ENCODE peak calls at places on chromosomes 16 and 17, in seven cellular contexts. J is fibroblast of lung; Q is GM23338; D is effector memory CD4-positive, alpha-beta T cell; X is left lung; Z is endodermal cell; N is BJ. V is an unnamed sample.

GRCh38 chr17:83186226-83186625 is 106.8 kb downstream of the METRNL start:
- DNase-seq in Z (peak; percentile 66), X (peak; percentile 32), N (no peak), Q (no peak), D (no peak), J (no peak), V (no peak)

GRCh38 chr16:66274335-66275110 is 92.0 kb upstream of the CDH5 start:
- DNase-seq in Q (no peak), N (no peak), D (no peak), J (peak; percentile 36), Z (peak; percentile 46), X (no peak), V (no peak)

GRCh38 chr17:70654706-70655105 is 485.4 kb downstream of the KCNJ2 start:
- DNase-seq in Z (no peak), J (no peak), N (no peak), X (no peak), D (no peak), Q (no peak), V (no peak)

GRCh38 chr17:42674755-42675347 is 1.9 kb downstream of the PLEKHH3 start:
- DNase-seq in N (no peak), J (no peak), Q (peak; percentile 83), X (no peak), D (no peak), Z (peak; percentile 93), V (no peak)

GRCh38 chr17:36728030-36728991 is 126.9 kb downstream of the MRM1 start:
- DNase-seq in X (no peak), D (no peak), Z (peak; percentile 75), Q (no peak), J (no peak), N (no peak), V (no peak)

GRCh38 chr17:76527430-76528111 is 9.9 kb downstream of the CYGB start:
- DNase-seq in D (peak; percentile 12), Q (peak; percentile 85), Z (peak; percentile 94), X (peak; percentile 59), N (no peak), J (peak; percentile 89), V (peak; percentile 83)

GRCh38 chr16:74271879-74272278 is 24.7 kb upstream of the PSMD7 start:
- DNase-seq in Z (no peak), Q (no peak), N (no peak), X (no peak), D (no peak), J (no peak), V (no peak)

GRCh38 chr16:75024591-75024990 is 25.8 kb downstream of the ZNRF1 start:
- DNase-seq in Q (no peak), X (no peak), J (no peak), D (no peak), Z (no peak), N (no peak), V (no peak)

GRCh38 chr16:66290431-66290830 is 76.1 kb upstream of the CDH5 start:
- DNase-seq in J (no peak), X (no peak), Q (no peak), Z (peak; percentile 30), N (no peak), D (no peak), V (no peak)

GRCh38 chr17:39244600-39245570 is 19.1 kb upstream of the STAC2 start:
- DNase-seq in D (peak; percentile 65), N (no peak), Z (peak; percentile 100), X (peak; percentile 80), Q (peak; percentile 99), J (peak; percentile 64), V (peak; percentile 42)

GRCh38 chr17:34584805-34585416 is 5.5 kb downstream of the TMEM132E start:
- DNase-seq in Z (no peak), D (no peak), N (no peak), J (peak; percentile 14), Q (peak; percentile 48), X (no peak), V (peak; percentile 4)

GRCh38 chr16:68469728-68470460 is 21.6 kb upstream of the SMPD3 start:
- DNase-seq in J (no peak), X (no peak), Z (no peak), N (no peak), D (no peak), Q (no peak), V (no peak)

GRCh38 chr17:68576811-68577551 is 24.2 kb downstream of the FAM20A start:
- DNase-seq in J (no peak), Q (no peak), Z (peak; percentile 68), X (no peak), N (peak; percentile 34), D (no peak), V (no peak)

GRCh38 chr16:89035698-89036570 is 57.7 kb upstream of the ACSF3 start:
- DNase-seq in Z (no peak), N (no peak), Q (no peak), J (no peak), D (no peak), X (no peak), V (no peak)

GRCh38 chr17:36459601-36460000 is 26.9 kb upstream of the ZNHIT3 start:
- DNase-seq in Q (no peak), Z (peak; percentile 46), N (no peak), D (no peak), X (no peak), J (no peak), V (no peak)

GRCh38 chr17:15954222-15954621 is 9.3 kb downstream of the ADORA2B start:
- DNase-seq in N (peak; percentile 51), D (no peak), Z (no peak), Q (no peak), J (peak; percentile 90), X (no peak), V (peak; percentile 86)

GRCh38 chr16:78310990-78311561 is 211.6 kb downstream of the WWOX start:
- DNase-seq in J (peak; percentile 61), X (no peak), Z (peak; percentile 71), D (no peak), Q (peak; percentile 71), N (no peak), V (peak; percentile 52)

GRCh38 chr16:2027024-2028010 is 615 bp downstream of the NHERF2 start:
- DNase-seq in D (no peak), Z (no peak), N (no peak), J (peak; percentile 64), Q (no peak), X (no peak), V (peak; percentile 34)

GRCh38 chr16:68995011-68995504 is 110.4 kb upstream of the HAS3 start:
- DNase-seq in X (no peak), N (no peak), J (peak; percentile 64), D (no peak), Q (peak; percentile 85), Z (peak; percentile 61), V (peak; percentile 48)

GRCh38 chr17:78427140-78427539 is 48.7 kb downstream of the PGS1 start:
- DNase-seq in J (no peak), D (no peak), Q (no peak), X (no peak), N (no peak), Z (no peak), V (no peak)

GRCh38 chr17:78422872-78423588 is 44.6 kb downstream of the PGS1 start:
- DNase-seq in D (no peak), X (no peak), N (no peak), Q (no peak), J (no peak), Z (no peak), V (no peak)

GRCh38 chr17:78423961-78424747 is 45.7 kb downstream of the PGS1 start:
- DNase-seq in Q (no peak), J (no peak), D (no peak), X (no peak), Z (no peak), N (no peak), V (no peak)

GRCh38 chr17:78426293-78426879 is 47.9 kb downstream of the PGS1 start:
- DNase-seq in N (no peak), Q (no peak), D (no peak), Z (no peak), J (no peak), X (no peak), V (no peak)

DNA sequence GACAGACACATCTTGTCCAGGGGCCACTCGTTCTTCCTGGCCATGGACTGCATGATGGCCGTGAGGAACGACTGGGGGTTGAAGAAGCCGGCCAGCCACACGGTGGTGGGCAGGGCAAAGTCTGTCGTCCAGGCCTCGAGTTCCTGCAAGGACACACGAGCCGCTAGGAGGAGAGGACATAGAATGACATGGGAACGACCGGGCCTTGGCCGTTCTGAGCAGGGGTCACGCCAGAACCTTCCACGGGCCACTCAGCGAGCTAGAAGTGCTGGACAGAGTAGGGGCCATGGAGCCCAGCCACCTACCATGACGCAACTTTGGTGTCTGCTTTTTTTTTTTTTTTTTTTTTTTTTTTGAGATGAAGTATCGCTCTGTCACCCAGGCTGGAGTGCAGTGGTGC is 47.0 kb downstream of the PGS1 start:
- DNase-seq in Z (no peak), J (no peak), D (no peak), Q (no peak), N (no peak), X (peak; percentile 70), V (no peak)
- H3K36me3 ChIP-seq in Z (peaks cover 50% of the 10 kb centered on the region), J (peaks cover 29% of the 10 kb centered on the region), D (peaks cover 72% of the 10 kb centered on the region), Q (peaks cover 10% of the 10 kb centered on the region), N (peaks cover 38% of the 10 kb centered on the region), X (peaks cover 100% of the 10 kb centered on the region), V (peaks cover 11% of the 10 kb centered on the region)

GRCh38 chr16:15811778-15812750 is 44.8 kb downstream of the MYH11 start:
- DNase-seq in Q (peak; percentile 6), Z (peak; percentile 66), X (no peak), D (no peak), N (peak; percentile 98), J (peak; percentile 94), V (peak; percentile 93)
- H3K4me3 ChIP-seq in Q (no peak overlapping the region), Z (no peak overlapping the region), X (no peak overlapping the region), D (no peak overlapping the region), N (no peak overlapping the region), J (no peak overlapping the region), V (no peak overlapping the region)

GRCh38 chr17:50102164-50102991 is 7.2 kb downstream of the PDK2 start:
- DNase-seq in Z (no peak), D (no peak), X (peak; percentile 87), Q (no peak), J (no peak), N (no peak), V (no peak)

GRCh38 chr17:50101346-50102163 is 6.4 kb downstream of the PDK2 start:
- DNase-seq in J (no peak), N (no peak), D (no peak), Z (peak; percentile 90), Q (peak; percentile 39), X (peak; percentile 61), V (no peak)

GRCh38 chr17:50100921-50101345 is 5.8 kb downstream of the PDK2 start:
- DNase-seq in X (no peak), Q (peak; percentile 35), D (no peak), Z (peak; percentile 88), N (no peak), J (no peak), V (no peak)

GRCh38 chr17:50103941-50104340 is 8.8 kb downstream of the PDK2 start:
- DNase-seq in Q (no peak), Z (no peak), N (no peak), D (no peak), J (no peak), X (no peak), V (no peak)

GRCh38 chr17:50103252-50103651 is 8.1 kb downstream of the PDK2 start:
- DNase-seq in D (no peak), N (no peak), Z (no peak), J (no peak), Q (no peak), X (no peak), V (no peak)
- H3K36me3 ChIP-seq in D (peaks cover 49% of the 10 kb centered on the region), N (peaks cover 23% of the 10 kb centered on the region), Z (peaks cover 3% of the 10 kb centered on the region), J (peaks cover 2% of the 10 kb centered on the region), Q (no peaks in the 10 kb centered on the region), X (peaks cover 25% of the 10 kb centered on the region), V (no peaks in the 10 kb centered on the region)

DNA sequence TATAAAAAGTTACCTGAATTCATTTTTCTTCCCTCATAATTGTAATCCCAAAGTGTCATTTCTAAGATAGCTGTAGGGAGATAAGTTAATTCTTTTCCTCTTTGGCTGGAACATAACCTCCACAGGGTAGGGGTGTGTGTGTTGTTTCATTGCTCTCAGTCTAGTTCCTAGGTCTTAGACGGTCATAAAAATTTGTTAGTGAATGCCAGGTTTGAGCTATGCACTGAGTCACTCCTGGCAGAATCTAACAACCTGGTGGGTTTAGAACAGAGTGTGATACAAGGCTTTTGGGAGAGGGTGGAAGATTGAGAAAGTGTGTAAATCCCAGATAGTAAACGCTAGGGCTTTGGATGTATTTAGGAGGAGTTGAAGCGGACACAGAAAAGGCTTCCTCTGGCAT is 894 bp upstream of the PHKG2 start:
- DNase-seq in N (peak; percentile 9), J (peak; percentile 56), Z (no peak), Q (no peak), X (no peak), D (no peak), V (peak; percentile 34)
- H3K4me3 ChIP-seq in N (peak overlapping the region; percentile 47), J (peak overlapping the region; percentile 64), Z (peak overlapping the region; percentile 75), Q (peak overlapping the region; percentile 48), X (peak overlapping the region; percentile 76), D (peak overlapping the region; percentile 57), V (peak overlapping the region; percentile 71)

V was measured in astrocyte.